ENCODE peak calls at places on chromosomes 1 and 21, in eight cellular contexts. C, A, L, T, R, D, U and W are unnamed samples.
A peak's percentile ranks its signal among the peaks of the same experiment; 100 is the strongest.

GRCh38 chr21:33047231-33047630 is 21.5 kb downstream of the OLIG2 start:
- DNase-seq in R (no peak), A (no peak), C (no peak), T (no peak), L (no peak), U (peak; percentile 59), D (no peak), W (no peak)

GRCh38 chr1:161244888-161245287 is 6.9 kb upstream of the NR1I3 start:
- DNase-seq in C (no peak), L (no peak), R (no peak), A (peak; percentile 62), D (no peak), U (no peak), T (peak; percentile 60), W (no peak)

GRCh38 chr1:170225735-170226524 is 80.2 kb downstream of the NTMT2 start:
- DNase-seq in A (no peak), L (no peak), C (no peak), R (no peak), T (no peak), D (no peak), U (peak; percentile 4), W (no peak)

GRCh38 chr1:51768971-51769601 is 109.4 kb downstream of the NRDC start:
- DNase-seq in L (peak; percentile 73), R (no peak), U (peak; percentile 69), T (no peak), D (no peak), A (peak; percentile 35), C (no peak), W (peak; percentile 41)

GRCh38 chr1:229114315-229114714 is 156.6 kb upstream of the RAB4A start:
- DNase-seq in R (peak; percentile 89), D (no peak), C (no peak), U (no peak), A (no peak), T (no peak), L (no peak), W (peak; percentile 24)

GRCh38 chr1:53740621-53741105 is 1.7 kb upstream of the GLIS1 start:
- DNase-seq in T (no peak), C (no peak), D (no peak), L (no peak), R (no peak), U (peak; percentile 74), A (no peak), W (no peak)

GRCh38 chr1:56901720-56902119 is 47.1 kb downstream of the C8A start:
- DNase-seq in L (peak; percentile 18), C (no peak), R (no peak), D (no peak), A (no peak), U (no peak), T (no peak), W (no peak)

GRCh38 chr1:59164371-59164770 is 132.5 kb upstream of the FGGY start:
- DNase-seq in R (no peak), U (no peak), T (no peak), C (no peak), A (no peak), L (no peak), D (no peak), W (no peak)

GRCh38 chr1:112445591-112445990 is 49.6 kb downstream of the CTTNBP2NL start:
- DNase-seq in A (no peak), R (no peak), T (no peak), C (no peak), L (no peak), U (no peak), D (no peak), W (no peak)

GRCh38 chr1:182301467-182302198 is 90.0 kb downstream of the GLUL start:
- DNase-seq in L (peak; percentile 20), R (peak; percentile 71), D (peak; percentile 48), U (no peak), C (peak; percentile 55), A (peak; percentile 30), T (peak; percentile 49), W (no peak)

GRCh38 chr1:60078182-60078581 is 4.6 kb upstream of the C1orf87 start:
- DNase-seq in T (no peak), A (no peak), L (no peak), D (no peak), R (no peak), C (no peak), U (no peak), W (no peak)

GRCh38 chr1:219805191-219805590 is 123.2 kb downstream of the SLC30A10 start:
- DNase-seq in C (no peak), T (no peak), U (peak; percentile 68), R (no peak), L (no peak), D (no peak), A (no peak), W (no peak)

GRCh38 chr1:183073320-183073719 is 50.1 kb downstream of the LAMC1 start:
- DNase-seq in T (no peak), C (no peak), R (no peak), D (no peak), A (no peak), L (peak; percentile 27), U (no peak), W (no peak)

DNA sequence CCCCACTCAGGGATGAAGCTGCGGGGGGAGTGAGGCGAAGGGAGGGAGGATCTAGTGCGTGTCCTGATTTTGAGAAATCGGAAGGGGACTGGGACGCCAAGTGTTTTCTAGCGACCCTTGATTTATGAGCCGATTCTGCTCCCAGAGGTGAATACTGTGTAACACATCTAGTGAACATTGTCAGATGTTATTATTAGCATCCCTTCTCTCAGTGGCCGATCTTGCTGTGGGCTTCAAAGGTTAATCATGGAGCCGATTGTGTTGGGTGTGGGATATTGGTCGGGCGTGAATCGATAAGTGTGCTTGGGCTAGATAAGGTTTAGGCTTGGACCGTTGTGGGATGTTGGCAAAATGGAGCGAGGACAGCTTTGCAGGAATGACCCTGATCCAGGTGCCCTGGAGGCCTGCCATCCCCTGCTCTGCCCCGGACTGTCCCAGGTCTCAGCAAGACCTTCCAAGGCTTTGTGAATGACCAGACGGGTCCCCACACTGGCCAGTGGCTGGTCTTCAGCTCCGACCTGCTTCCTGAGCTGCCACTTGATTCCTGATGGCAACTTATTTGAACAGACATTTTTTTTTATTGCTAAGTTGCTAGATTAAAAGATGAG is 2.2 kb downstream of the AJAP1 start:
- DNase-seq in T (no peak), L (no peak), D (no peak), U (no peak), A (no peak), R (no peak), C (no peak), W (no peak)
- TF ChIP-seq CTCF in T (no peak), L (no peak), D (no peak), U (peak; percentile 15), A (no peak), R (no peak), C (peak; percentile 23), W (no peak)

DNA sequence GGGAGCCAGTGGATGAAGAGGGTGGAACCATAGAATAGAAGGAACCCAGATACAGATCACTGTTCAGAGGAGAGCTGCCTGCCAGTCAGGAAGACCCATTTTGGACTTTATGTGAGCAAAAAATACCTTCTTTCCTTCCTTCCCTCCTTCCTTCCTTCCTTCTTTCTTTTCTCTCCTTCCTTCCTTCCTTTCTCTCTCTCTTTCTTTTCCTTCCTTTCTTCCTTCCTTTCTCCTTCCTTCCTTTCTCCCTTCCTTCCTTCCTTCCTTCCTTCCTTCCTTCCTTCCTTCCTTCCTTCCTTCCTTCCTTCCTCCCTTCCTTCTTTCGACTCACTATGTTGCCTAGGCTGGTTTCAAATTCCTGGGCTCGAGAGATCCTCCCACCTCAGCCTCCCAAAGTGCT is 22.1 kb upstream of the FMOD start:
- DNase-seq in L (no peak), T (no peak), U (no peak), R (no peak), A (no peak), D (no peak), C (no peak), W (no peak)
- H3K27ac ChIP-seq in L (no peak overlapping the region), T (no peak overlapping the region), U (no peak overlapping the region), R (no peak overlapping the region), A (no peak overlapping the region), D (no peak overlapping the region), C (no peak overlapping the region), W (peak overlapping the region; percentile 86)

GRCh38 chr1:30606166-30606565 is 117.2 kb downstream of the MATN1 start:
- DNase-seq in T (no peak), L (no peak), U (no peak), D (no peak), A (no peak), R (no peak), C (no peak), W (no peak)
- H3K4me1 ChIP-seq in T (no peaks in the 10 kb centered on the region), L (no peaks in the 10 kb centered on the region), U (no peaks in the 10 kb centered on the region), D (no peaks in the 10 kb centered on the region), A (no peaks in the 10 kb centered on the region), R (no peaks in the 10 kb centered on the region), C (no peaks in the 10 kb centered on the region), W (no peaks in the 10 kb centered on the region)

GRCh38 chr1:225479341-225479740 is 51.5 kb upstream of the LBR start:
- DNase-seq in A (no peak), T (peak; percentile 15), D (no peak), U (no peak), L (no peak), C (no peak), R (no peak), W (no peak)

GRCh38 chr1:225482489-225482950 is 54.7 kb upstream of the LBR start:
- DNase-seq in R (peak; percentile 51), A (no peak), T (peak; percentile 11), U (no peak), C (no peak), L (no peak), D (no peak), W (no peak)

GRCh38 chr1:225481738-225482137 is 53.9 kb upstream of the LBR start:
- DNase-seq in U (no peak), T (peak; percentile 7), L (no peak), R (peak; percentile 44), D (no peak), A (no peak), C (no peak), W (no peak)

GRCh38 chr1:225479996-225480720 is 52.3 kb upstream of the LBR start:
- DNase-seq in T (peak; percentile 7), R (peak; percentile 58), D (no peak), A (no peak), C (no peak), L (no peak), U (no peak), W (no peak)

GRCh38 chr1:225480825-225481434 is 53.1 kb upstream of the LBR start:
- DNase-seq in A (peak; percentile 74), L (peak; percentile 57), U (peak; percentile 85), R (peak; percentile 73), D (no peak), T (peak; percentile 43), C (no peak), W (no peak)
- TF ChIP-seq CTCF in A (peak; percentile 71), L (peak; percentile 86), U (peak; percentile 99), R (peak; percentile 67), D (peak; percentile 69), T (peak; percentile 59), C (peak; percentile 78), W (peak; percentile 44)